ENCODE peak calls at places on chromosomes 12 and 14, in seven cellular contexts. One of them, this sample, is unnamed.

GRCh38 chr14:47948981-47949380 is 273.6 kb upstream of the MDGA2 start:
- DNase-seq in GM10248: no peak
- DNase-seq in fibroblast of lung: no peak
- DNase-seq in mucosa of descending colon: no peak
- DNase-seq in foreskin keratinocyte: no peak
- DNase-seq in fibroblast of pulmonary artery: no peak
- DNase-seq in nephron progenitor cell: peak
- DNase-seq in this sample: no peak

GRCh38 chr12:82359115-82359478 is 768 bp downstream of the METTL25 start:
- DNase-seq in GM10248: peak
- DNase-seq in fibroblast of lung: peak
- DNase-seq in mucosa of descending colon: peak
- DNase-seq in foreskin keratinocyte: no peak
- DNase-seq in fibroblast of pulmonary artery: no peak
- DNase-seq in nephron progenitor cell: peak
- DNase-seq in this sample: no peak

GRCh38 chr12:42190376-42190775 is 45.7 kb upstream of the GXYLT1 start:
- DNase-seq in GM10248: no peak
- DNase-seq in fibroblast of lung: no peak
- DNase-seq in mucosa of descending colon: no peak
- DNase-seq in foreskin keratinocyte: no peak
- DNase-seq in fibroblast of pulmonary artery: no peak
- DNase-seq in nephron progenitor cell: no peak
- DNase-seq in this sample: no peak

GRCh38 chr12:54658306-54659264 is 10.4 kb upstream of the DCD start:
- DNase-seq in GM10248: peak
- DNase-seq in fibroblast of lung: no peak
- DNase-seq in mucosa of descending colon: no peak
- DNase-seq in foreskin keratinocyte: peak
- DNase-seq in fibroblast of pulmonary artery: peak
- DNase-seq in nephron progenitor cell: peak
- DNase-seq in this sample: peak

GRCh38 chr14:98792171-98792570 is 479.8 kb downstream of the BCL11B start:
- DNase-seq in GM10248: no peak
- DNase-seq in fibroblast of lung: no peak
- DNase-seq in mucosa of descending colon: no peak
- DNase-seq in foreskin keratinocyte: no peak
- DNase-seq in fibroblast of pulmonary artery: no peak
- DNase-seq in nephron progenitor cell: no peak
- DNase-seq in this sample: no peak

GRCh38 chr12:116480210-116480818 is 78.9 kb upstream of the MAP1LC3B2 start:
- DNase-seq in GM10248: no peak
- DNase-seq in fibroblast of lung: no peak
- DNase-seq in mucosa of descending colon: no peak
- DNase-seq in foreskin keratinocyte: peak
- DNase-seq in fibroblast of pulmonary artery: no peak
- DNase-seq in nephron progenitor cell: no peak
- DNase-seq in this sample: no peak

GRCh38 chr12:25689996-25690501 is 137.0 kb upstream of the LMNTD1 start:
- DNase-seq in GM10248: no peak
- DNase-seq in fibroblast of lung: peak
- DNase-seq in mucosa of descending colon: peak
- DNase-seq in foreskin keratinocyte: peak
- DNase-seq in fibroblast of pulmonary artery: peak
- DNase-seq in nephron progenitor cell: no peak
- DNase-seq in this sample: no peak

GRCh38 chr12:53952871-53953734 is 1.6 kb upstream of the HOXC12 start:
- DNase-seq in GM10248: no peak
- DNase-seq in fibroblast of lung: no peak
- DNase-seq in mucosa of descending colon: no peak
- DNase-seq in foreskin keratinocyte: peak
- DNase-seq in fibroblast of pulmonary artery: no peak
- DNase-seq in nephron progenitor cell: no peak
- DNase-seq in this sample: no peak

GRCh38 chr12:131027876-131028586 is 74.3 kb downstream of the ADGRD1 start:
- DNase-seq in GM10248: no peak
- DNase-seq in fibroblast of lung: no peak
- DNase-seq in mucosa of descending colon: no peak
- DNase-seq in foreskin keratinocyte: no peak
- DNase-seq in fibroblast of pulmonary artery: no peak
- DNase-seq in nephron progenitor cell: no peak
- DNase-seq in this sample: no peak

GRCh38 chr14:54567634-54568561 is 970 bp downstream of the SAMD4A start:
- DNase-seq in GM10248: peak
- DNase-seq in fibroblast of lung: peak
- DNase-seq in mucosa of descending colon: peak
- DNase-seq in foreskin keratinocyte: peak
- DNase-seq in fibroblast of pulmonary artery: peak
- DNase-seq in nephron progenitor cell: peak
- DNase-seq in this sample: peak

GRCh38 chr14:74514471-74514932 is 20.9 kb downstream of the ISCA2 start:
- DNase-seq in GM10248: no peak
- DNase-seq in fibroblast of lung: peak
- DNase-seq in mucosa of descending colon: peak
- DNase-seq in foreskin keratinocyte: no peak
- DNase-seq in fibroblast of pulmonary artery: peak
- DNase-seq in nephron progenitor cell: no peak
- DNase-seq in this sample: no peak

GRCh38 chr14:58746261-58746660 is 108.5 kb downstream of the DACT1 start:
- DNase-seq in GM10248: no peak
- DNase-seq in fibroblast of lung: peak
- DNase-seq in mucosa of descending colon: no peak
- DNase-seq in foreskin keratinocyte: peak
- DNase-seq in fibroblast of pulmonary artery: peak
- DNase-seq in nephron progenitor cell: no peak
- DNase-seq in this sample: no peak

GRCh38 chr14:36974985-36975384 is 197.4 kb downstream of the SLC25A21 start:
- DNase-seq in GM10248: no peak
- DNase-seq in fibroblast of lung: no peak
- DNase-seq in mucosa of descending colon: no peak
- DNase-seq in foreskin keratinocyte: no peak
- DNase-seq in fibroblast of pulmonary artery: no peak
- DNase-seq in nephron progenitor cell: no peak
- DNase-seq in this sample: no peak

GRCh38 chr12:106769078-106769477 is 5.4 kb upstream of the RIC8B start:
- DNase-seq in GM10248: no peak
- DNase-seq in fibroblast of lung: peak
- DNase-seq in mucosa of descending colon: no peak
- DNase-seq in foreskin keratinocyte: no peak
- DNase-seq in fibroblast of pulmonary artery: peak
- DNase-seq in nephron progenitor cell: no peak
- DNase-seq in this sample: no peak

GRCh38 chr14:71752111-71752738 is 180.0 kb upstream of the RGS6 start:
- DNase-seq in GM10248: no peak
- DNase-seq in fibroblast of lung: no peak
- DNase-seq in mucosa of descending colon: no peak
- DNase-seq in foreskin keratinocyte: no peak
- DNase-seq in fibroblast of pulmonary artery: no peak
- DNase-seq in nephron progenitor cell: no peak
- DNase-seq in this sample: no peak

GRCh38 chr12:95721320-95721719 is 69.2 kb downstream of the NTN4 start:
- DNase-seq in GM10248: no peak
- DNase-seq in fibroblast of lung: no peak
- DNase-seq in mucosa of descending colon: no peak
- DNase-seq in foreskin keratinocyte: peak
- DNase-seq in fibroblast of pulmonary artery: no peak
- DNase-seq in nephron progenitor cell: no peak
- DNase-seq in this sample: no peak

GRCh38 chr14:35374273-35374681 is 30.3 kb downstream of the NFKBIA start:
- DNase-seq in GM10248: no peak
- DNase-seq in fibroblast of lung: peak
- DNase-seq in mucosa of descending colon: no peak
- DNase-seq in foreskin keratinocyte: peak
- DNase-seq in fibroblast of pulmonary artery: peak
- DNase-seq in nephron progenitor cell: no peak
- DNase-seq in this sample: no peak

GRCh38 chr14:89641495-89642162 is 224.6 kb upstream of the FOXN3 start:
- DNase-seq in GM10248: peak
- DNase-seq in fibroblast of lung: no peak
- DNase-seq in mucosa of descending colon: no peak
- DNase-seq in foreskin keratinocyte: no peak
- DNase-seq in fibroblast of pulmonary artery: no peak
- DNase-seq in nephron progenitor cell: no peak
- DNase-seq in this sample: no peak

GRCh38 chr14:30443368-30444007 is 115.5 kb upstream of the G2E3 start:
- DNase-seq in GM10248: peak
- DNase-seq in fibroblast of lung: peak
- DNase-seq in mucosa of descending colon: no peak
- DNase-seq in foreskin keratinocyte: peak
- DNase-seq in fibroblast of pulmonary artery: peak
- DNase-seq in nephron progenitor cell: no peak
- DNase-seq in this sample: no peak
- TF ChIP-seq CTCF in GM10248: peak
- TF ChIP-seq CTCF in fibroblast of lung: peak
- TF ChIP-seq CTCF in mucosa of descending colon: no peak
- TF ChIP-seq CTCF in foreskin keratinocyte: peak
- TF ChIP-seq CTCF in fibroblast of pulmonary artery: peak
- TF ChIP-seq CTCF in nephron progenitor cell: peak
- TF ChIP-seq CTCF in this sample: peak

GRCh38 chr12:114636723-114637480 is 47.1 kb downstream of the TBX3 start:
- DNase-seq in GM10248: no peak
- DNase-seq in fibroblast of lung: no peak
- DNase-seq in mucosa of descending colon: no peak
- DNase-seq in foreskin keratinocyte: peak
- DNase-seq in fibroblast of pulmonary artery: peak
- DNase-seq in nephron progenitor cell: no peak
- DNase-seq in this sample: peak
- TF ChIP-seq CTCF in GM10248: no peak
- TF ChIP-seq CTCF in fibroblast of lung: peak
- TF ChIP-seq CTCF in mucosa of descending colon: no peak
- TF ChIP-seq CTCF in foreskin keratinocyte: peak
- TF ChIP-seq CTCF in fibroblast of pulmonary artery: peak
- TF ChIP-seq CTCF in nephron progenitor cell: peak
- TF ChIP-seq CTCF in this sample: peak

DNA sequence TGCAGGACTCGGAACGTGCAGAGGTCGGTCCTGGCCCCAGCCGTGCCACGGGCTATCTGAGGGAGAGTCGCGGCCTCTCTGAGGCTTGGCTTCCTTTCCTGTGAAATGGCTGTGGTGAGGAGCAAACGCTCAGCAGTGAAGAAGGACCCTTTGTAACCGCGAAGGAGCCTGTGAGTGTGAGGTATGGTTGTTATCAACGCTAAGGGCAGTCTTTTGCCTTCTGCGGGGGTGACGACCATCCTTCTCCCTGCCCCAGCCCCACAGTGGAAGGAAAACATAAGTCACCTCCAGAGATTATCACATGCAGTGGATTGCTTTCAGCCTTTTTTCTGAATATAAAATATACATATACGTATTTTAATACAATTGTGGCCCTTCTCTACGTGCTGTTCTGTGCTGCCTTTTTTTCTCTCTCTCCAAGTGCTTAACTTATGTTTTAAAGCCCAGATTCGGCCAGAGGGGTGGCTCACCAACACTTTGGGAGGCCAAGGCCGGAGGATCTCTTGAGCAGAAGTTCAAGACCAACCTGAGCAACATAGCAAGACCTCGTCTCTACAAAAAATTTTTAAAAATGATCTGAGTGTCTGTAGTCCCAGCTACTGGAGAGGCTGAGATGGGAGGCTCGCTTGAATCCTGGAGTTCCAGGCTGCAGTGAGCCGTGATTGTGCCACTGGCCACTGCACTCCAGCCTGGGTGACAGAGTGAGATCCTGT is 17.4 kb downstream of the TAMALIN start:
- DNase-seq in GM10248: no peak
- DNase-seq in fibroblast of lung: no peak
- DNase-seq in mucosa of descending colon: no peak
- DNase-seq in foreskin keratinocyte: no peak
- DNase-seq in fibroblast of pulmonary artery: no peak
- DNase-seq in nephron progenitor cell: no peak
- DNase-seq in this sample: no peak
- TF ChIP-seq CTCF in GM10248: peak
- TF ChIP-seq CTCF in fibroblast of lung: no peak
- TF ChIP-seq CTCF in mucosa of descending colon: no peak
- TF ChIP-seq CTCF in foreskin keratinocyte: no peak
- TF ChIP-seq CTCF in fibroblast of pulmonary artery: no peak
- TF ChIP-seq CTCF in nephron progenitor cell: peak
- TF ChIP-seq CTCF in this sample: peak

GRCh38 chr14:19878029-19878642 is 3.2 kb downstream of the OR4K2 start:
- DNase-seq in GM10248: no peak
- DNase-seq in fibroblast of lung: no peak
- DNase-seq in mucosa of descending colon: no peak
- DNase-seq in foreskin keratinocyte: peak
- DNase-seq in fibroblast of pulmonary artery: peak
- DNase-seq in nephron progenitor cell: no peak
- DNase-seq in this sample: no peak
- TF ChIP-seq CTCF in GM10248: peak
- TF ChIP-seq CTCF in fibroblast of lung: peak
- TF ChIP-seq CTCF in mucosa of descending colon: peak
- TF ChIP-seq CTCF in foreskin keratinocyte: peak
- TF ChIP-seq CTCF in fibroblast of pulmonary artery: peak
- TF ChIP-seq CTCF in nephron progenitor cell: peak
- TF ChIP-seq CTCF in this sample: peak

This sample was measured in neural crest cell.